ENCODE peak calls at places on chromosome 17, in five cellular contexts. One of them, this sample, is unnamed.

GRCh38 chr17:73462830-73463229 is 151.0 kb upstream of the CDC42EP4 start:
- DNase-seq in left ventricle myocardium inferior: no peak
- DNase-seq in cardiac muscle cell: peak
- DNase-seq in cardiac fibroblast: no peak
- DNase-seq in neural progenitor cell: no peak
- DNase-seq in this sample: no peak

GRCh38 chr17:2214047-2214717 is 89.4 kb downstream of the SMG6 start:
- DNase-seq in left ventricle myocardium inferior: peak
- DNase-seq in cardiac muscle cell: peak
- DNase-seq in cardiac fibroblast: peak
- DNase-seq in neural progenitor cell: peak
- DNase-seq in this sample: peak

GRCh38 chr17:41500131-41500911 is 5.1 kb downstream of the KRT13 start:
- DNase-seq in left ventricle myocardium inferior: no peak
- DNase-seq in cardiac muscle cell: no peak
- DNase-seq in cardiac fibroblast: peak
- DNase-seq in neural progenitor cell: no peak
- DNase-seq in this sample: peak

GRCh38 chr17:75492555-75493168 is 22.7 kb downstream of the CASKIN2 start:
- DNase-seq in left ventricle myocardium inferior: no peak
- DNase-seq in cardiac muscle cell: no peak
- DNase-seq in cardiac fibroblast: no peak
- DNase-seq in neural progenitor cell: no peak
- DNase-seq in this sample: no peak

GRCh38 chr17:74810699-74811485 is 34.7 kb upstream of the NAT9 start:
- DNase-seq in left ventricle myocardium inferior: no peak
- DNase-seq in cardiac muscle cell: no peak
- DNase-seq in cardiac fibroblast: no peak
- DNase-seq in neural progenitor cell: no peak
- DNase-seq in this sample: no peak

GRCh38 chr17:75827291-75828050 is 16.7 kb downstream of the UNC13D start:
- DNase-seq in left ventricle myocardium inferior: peak
- DNase-seq in cardiac muscle cell: peak
- DNase-seq in cardiac fibroblast: peak
- DNase-seq in neural progenitor cell: peak
- DNase-seq in this sample: peak

GRCh38 chr17:71516149-71516548 is 604.7 kb upstream of the SOX9 start:
- DNase-seq in left ventricle myocardium inferior: no peak
- DNase-seq in cardiac muscle cell: no peak
- DNase-seq in cardiac fibroblast: no peak
- DNase-seq in neural progenitor cell: no peak
- DNase-seq in this sample: peak

GRCh38 chr17:64771980-64772844 is 110.1 kb upstream of the SMURF2 start:
- DNase-seq in left ventricle myocardium inferior: no peak
- DNase-seq in cardiac muscle cell: no peak
- DNase-seq in cardiac fibroblast: no peak
- DNase-seq in neural progenitor cell: no peak
- DNase-seq in this sample: no peak

GRCh38 chr17:32495347-32496253 is 8.8 kb downstream of the CDK5R1 start:
- DNase-seq in left ventricle myocardium inferior: no peak
- DNase-seq in cardiac muscle cell: peak
- DNase-seq in cardiac fibroblast: no peak
- DNase-seq in neural progenitor cell: peak
- DNase-seq in this sample: no peak

GRCh38 chr17:50272711-50273653 is 1.3 kb upstream of the TMEM92 start:
- DNase-seq in left ventricle myocardium inferior: peak
- DNase-seq in cardiac muscle cell: peak
- DNase-seq in cardiac fibroblast: peak
- DNase-seq in neural progenitor cell: peak
- DNase-seq in this sample: no peak

GRCh38 chr17:78214706-78215061 is 631 bp downstream of the BIRC5 start:
- DNase-seq in left ventricle myocardium inferior: no peak
- DNase-seq in cardiac muscle cell: no peak
- DNase-seq in cardiac fibroblast: no peak
- DNase-seq in neural progenitor cell: no peak
- DNase-seq in this sample: no peak

GRCh38 chr17:801660-802059 is 19.5 kb downstream of the MRM3 start:
- DNase-seq in left ventricle myocardium inferior: no peak
- DNase-seq in cardiac muscle cell: no peak
- DNase-seq in cardiac fibroblast: no peak
- DNase-seq in neural progenitor cell: no peak
- DNase-seq in this sample: no peak

GRCh38 chr17:41322264-41322902 is 6.9 kb upstream of the KRTAP17-1 start:
- DNase-seq in left ventricle myocardium inferior: no peak
- DNase-seq in cardiac muscle cell: peak
- DNase-seq in cardiac fibroblast: peak
- DNase-seq in neural progenitor cell: peak
- DNase-seq in this sample: peak

DNA sequence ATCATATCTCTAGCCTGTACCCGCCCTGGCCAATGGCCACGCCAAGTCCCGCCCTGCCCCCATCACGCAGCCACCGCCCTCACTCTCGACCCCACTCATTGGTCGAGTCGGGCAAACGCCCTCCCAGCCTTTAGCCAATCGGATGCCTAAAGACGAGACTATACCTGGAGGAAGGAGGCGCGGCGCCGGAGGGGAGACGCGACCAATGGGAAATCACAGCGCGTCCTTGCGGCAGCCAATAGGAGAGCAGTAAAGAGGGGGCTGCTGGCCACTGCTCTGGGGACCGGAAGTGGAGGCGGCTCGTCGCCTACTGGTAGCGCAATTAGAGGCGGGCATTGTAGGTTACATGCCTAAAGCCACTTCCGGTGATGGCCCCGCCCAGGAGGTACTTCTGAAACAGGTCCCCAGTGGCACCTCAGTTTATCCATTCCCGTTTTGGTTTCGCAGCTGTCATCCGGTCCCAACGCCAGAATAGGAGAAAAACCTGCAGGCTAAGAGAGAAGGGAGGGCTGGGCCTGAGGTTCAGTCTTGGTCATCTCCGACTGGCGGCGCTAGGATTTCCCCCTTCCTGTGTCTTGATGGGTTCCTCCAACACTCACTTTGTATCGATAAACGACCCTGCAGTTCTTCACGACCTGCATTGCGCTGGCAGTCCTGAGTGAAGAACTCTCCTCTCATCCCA is 3.6 kb upstream of the MTMR4 start:
- DNase-seq in left ventricle myocardium inferior: peak
- DNase-seq in cardiac muscle cell: peak
- DNase-seq in cardiac fibroblast: peak
- DNase-seq in neural progenitor cell: peak
- DNase-seq in this sample: peak
- H3K4me3 ChIP-seq in left ventricle myocardium inferior: peak
- H3K4me3 ChIP-seq in cardiac muscle cell: peak
- H3K4me3 ChIP-seq in cardiac fibroblast: peak
- H3K4me3 ChIP-seq in neural progenitor cell: peak
- H3K4me3 ChIP-seq in this sample: peak

DNA sequence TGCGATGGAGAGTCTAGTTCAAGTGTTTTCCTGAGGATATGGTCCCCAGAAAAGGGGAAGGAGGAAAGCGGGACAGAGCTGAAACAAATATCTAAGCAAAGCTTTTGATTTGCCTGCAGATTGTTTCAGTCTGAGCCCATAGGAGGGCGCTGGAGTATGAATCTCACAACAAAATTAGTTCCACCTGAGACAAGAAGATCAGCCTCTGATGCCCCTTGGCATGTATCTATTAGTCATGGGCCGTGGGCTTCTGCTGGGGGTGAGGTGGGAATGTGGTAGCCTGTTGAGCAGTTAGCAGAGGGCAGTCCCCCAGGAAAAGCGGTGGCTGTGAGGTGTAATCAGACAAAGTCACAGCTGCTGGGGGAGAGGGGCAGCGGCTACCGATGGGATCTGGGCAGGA is 446.9 kb downstream of the CA10 start:
- DNase-seq in left ventricle myocardium inferior: no peak
- DNase-seq in cardiac muscle cell: no peak
- DNase-seq in cardiac fibroblast: no peak
- DNase-seq in neural progenitor cell: peak
- DNase-seq in this sample: no peak
- TF ChIP-seq CTCF in left ventricle myocardium inferior: no peak
- TF ChIP-seq CTCF in cardiac muscle cell: no peak
- TF ChIP-seq CTCF in cardiac fibroblast: no peak
- TF ChIP-seq CTCF in neural progenitor cell: peak
- TF ChIP-seq CTCF in this sample: no peak

DNA sequence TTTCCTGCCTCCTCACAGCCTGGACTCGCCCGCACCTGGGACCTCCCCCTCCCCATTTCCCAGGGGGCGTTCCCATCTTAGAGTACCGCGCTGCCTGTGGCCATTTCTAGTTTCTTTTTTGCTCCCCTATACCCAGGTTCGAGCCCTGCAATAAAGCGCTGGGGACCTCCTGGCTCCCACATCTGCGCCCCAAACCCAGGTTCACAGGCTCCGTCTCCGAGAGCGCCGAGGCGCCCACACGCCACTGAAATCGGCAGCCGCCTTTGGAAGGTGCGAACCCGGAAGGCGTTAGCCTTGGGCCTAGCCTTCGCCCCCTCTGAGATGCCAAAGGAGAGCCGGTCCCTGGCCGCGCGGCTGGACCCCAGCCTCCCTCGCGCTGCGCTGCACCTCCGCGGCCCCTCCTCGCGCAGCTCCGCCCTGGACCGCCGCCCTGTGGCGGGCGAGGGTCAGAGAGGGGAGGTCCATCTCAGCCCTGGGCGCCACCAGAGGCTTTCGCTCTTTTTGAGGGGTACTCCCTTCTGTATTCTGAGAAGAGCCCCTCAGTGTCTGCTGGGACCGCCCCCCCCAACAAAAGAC is 1.8 kb downstream of the KCNJ12 start:
- DNase-seq in left ventricle myocardium inferior: no peak
- DNase-seq in cardiac muscle cell: peak
- DNase-seq in cardiac fibroblast: no peak
- DNase-seq in neural progenitor cell: peak
- DNase-seq in this sample: no peak
- H3K4me3 ChIP-seq in left ventricle myocardium inferior: peak
- H3K4me3 ChIP-seq in cardiac muscle cell: peak
- H3K4me3 ChIP-seq in cardiac fibroblast: no peak
- H3K4me3 ChIP-seq in neural progenitor cell: peak
- H3K4me3 ChIP-seq in this sample: no peak

GRCh38 chr17:51731941-51732722 is 426.4 kb downstream of the CA10 start:
- DNase-seq in left ventricle myocardium inferior: no peak
- DNase-seq in cardiac muscle cell: no peak
- DNase-seq in cardiac fibroblast: no peak
- DNase-seq in neural progenitor cell: no peak
- DNase-seq in this sample: no peak
- TF ChIP-seq CTCF in left ventricle myocardium inferior: no peak
- TF ChIP-seq CTCF in cardiac muscle cell: no peak
- TF ChIP-seq CTCF in cardiac fibroblast: no peak
- TF ChIP-seq CTCF in neural progenitor cell: no peak
- TF ChIP-seq CTCF in this sample: no peak

DNA sequence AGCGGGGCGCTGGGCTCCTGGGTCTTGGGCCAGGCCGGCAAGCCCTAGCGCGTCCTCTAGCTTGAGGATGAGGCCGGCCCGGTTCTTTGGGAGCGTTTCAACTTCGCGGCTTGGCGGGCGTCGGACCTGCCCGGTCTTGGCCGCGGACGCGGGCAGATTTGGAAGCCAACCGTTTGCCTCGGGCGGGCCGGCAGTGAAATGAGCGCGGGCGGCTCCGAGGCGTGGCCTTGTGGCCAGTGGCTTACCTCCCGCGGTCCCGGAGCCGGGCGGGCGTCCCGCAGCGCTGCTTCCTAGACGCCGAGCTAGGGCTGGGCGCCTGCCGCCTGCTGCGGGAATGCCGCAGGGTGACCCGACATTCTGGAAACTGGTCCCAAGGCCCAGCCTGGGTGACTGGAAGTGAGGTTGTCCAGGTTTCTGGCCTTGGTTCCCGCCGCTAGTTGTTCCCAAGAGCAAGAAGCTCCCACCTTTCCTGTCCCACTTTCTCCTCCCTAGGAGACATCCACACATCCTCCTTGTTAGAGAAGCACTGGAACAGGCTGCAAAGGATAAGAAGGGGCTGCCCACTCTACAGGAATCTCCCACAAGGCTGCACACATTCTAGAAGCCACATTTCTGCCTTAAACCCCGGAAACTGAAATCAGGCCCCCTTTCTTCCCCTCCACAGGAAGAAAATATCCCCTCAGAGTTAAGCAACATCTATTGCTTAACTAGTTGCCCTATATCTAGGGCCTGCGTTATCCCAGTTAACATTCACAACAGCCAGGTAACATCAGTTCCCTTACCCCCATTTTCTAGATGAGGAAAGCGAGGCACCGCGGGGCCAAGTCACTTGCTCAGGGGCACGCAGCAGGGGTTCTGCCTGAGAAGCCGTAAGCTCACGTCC is 4.5 kb upstream of the CBX8 start:
- DNase-seq in left ventricle myocardium inferior: no peak
- DNase-seq in cardiac muscle cell: no peak
- DNase-seq in cardiac fibroblast: no peak
- DNase-seq in neural progenitor cell: peak
- DNase-seq in this sample: peak
- H3K4me3 ChIP-seq in left ventricle myocardium inferior: peak
- H3K4me3 ChIP-seq in cardiac muscle cell: peak
- H3K4me3 ChIP-seq in cardiac fibroblast: no peak
- H3K4me3 ChIP-seq in neural progenitor cell: peak
- H3K4me3 ChIP-seq in this sample: no peak